ENCODE peak calls at places on chromosomes 4 and X, in seven cellular contexts. E, N, U, Y, D, X and I are unnamed samples.

GRCh38 chr4:99886146-99886545 is 8.1 kb downstream of the LAMTOR3 start:
- DNase-seq in E (no peak), N (no peak), U (no peak), Y (no peak), D (peak), X (no peak), I (no peak)

GRCh38 chr4:184713887-184714286 is 20.0 kb downstream of the CENPU start:
- DNase-seq in E (no peak), N (no peak), U (no peak), Y (no peak), D (no peak), X (no peak), I (no peak)

GRCh38 chr4:75950416-75950815 is 9.6 kb upstream of the NAAA start:
- DNase-seq in E (no peak), N (no peak), U (no peak), Y (no peak), D (no peak), X (no peak), I (no peak)

GRCh38 chrX:18702362-18703195 is 4.9 kb upstream of the PPEF1 start:
- DNase-seq in E (no peak), N (no peak), U (no peak), Y (no peak), D (peak), X (peak), I (no peak)

GRCh38 chrX:15745179-15745578 is 7.1 kb downstream of the CA5B start:
- DNase-seq in E (no peak), N (no peak), U (no peak), Y (no peak), D (peak), X (no peak), I (no peak)

GRCh38 chr4:165785337-165785736 is 87.7 kb upstream of the TLL1 start:
- DNase-seq in E (no peak), N (no peak), U (no peak), Y (no peak), D (no peak), X (no peak), I (no peak)

GRCh38 chr4:6447561-6448290 is 24.7 kb downstream of the PPP2R2C start:
- DNase-seq in E (no peak), N (no peak), U (no peak), Y (no peak), D (no peak), X (no peak), I (no peak)

GRCh38 chr4:111641813-111642579 is 503.3 kb upstream of the FAM241A start:
- DNase-seq in E (peak), N (peak), U (peak), Y (peak), D (peak), X (peak), I (peak)

GRCh38 chrX:21843179-21843578 is 3.8 kb downstream of the MBTPS2 start:
- DNase-seq in E (no peak), N (no peak), U (no peak), Y (no peak), D (no peak), X (no peak), I (no peak)